ENCODE peak calls at places on chromosome 17, in six cellular contexts. D is cardiac muscle cell, R is progenitor cell of endocrine pancreas, J is HCT116, I is upper lobe of left lung, H is SK-N-SH. B is an unnamed sample.

GRCh38 chr17:40033339-40033738 is 18.1 kb downstream of the CSF3 start:
- DNase-seq in D (no peak), R (no peak), J (no peak), I (no peak), H (no peak), B (no peak)

GRCh38 chr17:60006160-60006559 is 41.6 kb upstream of the RNFT1 start:
- DNase-seq in D (no peak), R (no peak), J (no peak), I (no peak), H (peak), B (no peak)

GRCh38 chr17:78940708-78941107 is 15.5 kb upstream of the TIMP2 start:
- DNase-seq in D (no peak), R (no peak), J (no peak), I (no peak), H (no peak), B (no peak)

GRCh38 chr17:7213895-7214299 is 5.7 kb downstream of the DLG4 start:
- DNase-seq in D (peak), R (peak), J (peak), I (no peak), H (peak), B (no peak)

GRCh38 chr17:66302761-66303626 is 581 bp downstream of the PRKCA start:
- DNase-seq in D (peak), R (peak), J (no peak), I (peak), H (peak), B (peak)

GRCh38 chr17:58156839-58157803 is 8.9 kb downstream of the OR4D1 start:
- DNase-seq in D (peak), R (no peak), J (no peak), I (peak), H (peak), B (no peak)

GRCh38 chr17:67322039-67322787 is 44.2 kb downstream of the PSMD12 start:
- DNase-seq in D (peak), R (no peak), J (no peak), I (no peak), H (peak), B (no peak)

GRCh38 chr17:58520843-58521430 is 6.5 kb upstream of the MTMR4 start:
- DNase-seq in D (peak), R (no peak), J (no peak), I (no peak), H (peak), B (no peak)

GRCh38 chr17:19541445-19541844 is 7.8 kb downstream of the SLC47A1 start:
- DNase-seq in D (peak), R (no peak), J (no peak), I (no peak), H (no peak), B (no peak)

GRCh38 chr17:66619196-66619595 is 215.7 kb upstream of the CACNG5 start:
- DNase-seq in D (no peak), R (no peak), J (no peak), I (no peak), H (no peak), B (no peak)

GRCh38 chr17:20955437-20956323 is 87.1 kb downstream of the USP22 start:
- DNase-seq in D (no peak), R (no peak), J (no peak), I (no peak), H (no peak), B (no peak)

GRCh38 chr17:60901222-60901621 is 223.6 kb downstream of the BCAS3 start:
- DNase-seq in D (no peak), R (no peak), J (no peak), I (no peak), H (no peak), B (no peak)

GRCh38 chr17:44012874-44013273 is 1.9 kb downstream of the TMEM101 start:
- DNase-seq in D (no peak), R (no peak), J (no peak), I (peak), H (no peak), B (no peak)

GRCh38 chr17:44014437-44015172 is at the start of gene TMEM101:
- DNase-seq in D (peak), R (peak), J (peak), I (peak), H (peak), B (peak)

GRCh38 chr17:44011876-44012275 is 2.9 kb downstream of the TMEM101 start:
- DNase-seq in D (no peak), R (no peak), J (no peak), I (no peak), H (peak), B (no peak)

GRCh38 chr17:44012391-44012790 is 2.4 kb downstream of the TMEM101 start:
- DNase-seq in D (peak), R (no peak), J (no peak), I (no peak), H (peak), B (no peak)

GRCh38 chr17:44014133-44014436 is 678 bp downstream of the TMEM101 start:
- DNase-seq in D (peak), R (no peak), J (no peak), I (no peak), H (no peak), B (no peak)
- TF ChIP-seq CTCF in D (no peak), R (peak), J (no peak), I (no peak), H (no peak), B (no peak)

DNA sequence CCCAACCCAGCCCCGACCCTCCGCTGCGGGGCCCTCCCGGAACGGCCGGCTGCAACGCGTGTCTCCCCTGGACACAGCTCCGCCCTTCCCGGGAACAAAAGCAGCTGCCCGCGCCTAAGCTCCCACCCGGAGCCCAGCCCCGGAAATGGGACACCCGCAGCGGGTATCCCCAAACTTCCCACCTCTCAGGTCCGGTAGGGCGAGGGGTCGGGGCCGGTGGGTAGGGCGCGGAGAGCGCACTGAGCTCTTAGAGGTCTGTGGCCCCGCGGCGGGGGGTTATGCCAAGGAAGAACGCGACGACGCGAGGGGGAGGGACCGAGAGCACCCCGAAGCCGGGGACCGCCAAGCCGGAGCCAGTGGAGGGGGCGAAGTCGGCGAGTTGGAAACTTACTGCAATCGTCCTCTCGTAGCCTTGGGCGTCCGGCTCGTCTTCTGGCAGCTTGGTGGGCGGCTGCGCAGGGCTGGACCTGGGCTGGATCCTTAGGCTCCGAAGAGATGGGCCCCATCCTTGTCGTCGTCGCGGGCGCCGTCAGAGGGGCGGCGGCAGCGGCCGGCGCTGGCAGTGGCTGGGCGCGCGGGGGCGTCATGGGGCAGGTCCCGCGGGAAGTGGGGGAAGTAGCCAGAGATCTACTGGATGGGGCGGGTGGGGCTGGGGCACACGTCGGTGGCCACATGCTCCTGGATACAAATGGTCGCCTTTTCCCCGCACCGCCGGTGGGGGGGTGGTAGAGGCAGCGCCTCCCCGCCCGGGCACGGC is 6.9 kb downstream of the USP6 start:
- DNase-seq in D (peak), R (peak), J (no peak), I (peak), H (peak), B (peak)
- TF ChIP-seq CTCF in D (no peak), R (peak), J (no peak), I (no peak), H (no peak), B (no peak)

GRCh38 chr17:22410136-22410535 is 717.8 kb downstream of the KCNJ18 start:
- DNase-seq in D (no peak), R (no peak), J (no peak), I (peak), H (no peak), B (no peak)
- TF ChIP-seq CTCF in D (no peak), R (no peak), J (no peak), I (no peak), H (no peak), B (no peak)

GRCh38 chr17:76500074-76500744 is 1.0 kb downstream of the RHBDF2 start:
- DNase-seq in D (no peak), R (no peak), J (no peak), I (no peak), H (no peak), B (no peak)

GRCh38 chr17:76501827-76502307 is 644 bp upstream of the RHBDF2 start:
- DNase-seq in D (no peak), R (no peak), J (no peak), I (no peak), H (no peak), B (no peak)

GRCh38 chr17:76498886-76499667 is 2.1 kb downstream of the RHBDF2 start:
- DNase-seq in D (no peak), R (no peak), J (no peak), I (no peak), H (no peak), B (no peak)

GRCh38 chr17:76501018-76501826 is at the start of gene RHBDF2:
- DNase-seq in D (peak), R (peak), J (peak), I (peak), H (peak), B (peak)

GRCh38 chr17:76500745-76501017 is 542 bp downstream of the RHBDF2 start:
- DNase-seq in D (no peak), R (no peak), J (no peak), I (no peak), H (no peak), B (no peak)
- TF ChIP-seq CTCF in D (no peak), R (no peak), J (no peak), I (no peak), H (no peak), B (no peak)

GRCh38 chr17:45782889-45783592 is 1.1 kb upstream of the CRHR1 start:
- DNase-seq in D (peak), R (peak), J (no peak), I (peak), H (peak), B (no peak)
- TF ChIP-seq CTCF in D (peak), R (peak), J (peak), I (no peak), H (peak), B (no peak)

DNA sequence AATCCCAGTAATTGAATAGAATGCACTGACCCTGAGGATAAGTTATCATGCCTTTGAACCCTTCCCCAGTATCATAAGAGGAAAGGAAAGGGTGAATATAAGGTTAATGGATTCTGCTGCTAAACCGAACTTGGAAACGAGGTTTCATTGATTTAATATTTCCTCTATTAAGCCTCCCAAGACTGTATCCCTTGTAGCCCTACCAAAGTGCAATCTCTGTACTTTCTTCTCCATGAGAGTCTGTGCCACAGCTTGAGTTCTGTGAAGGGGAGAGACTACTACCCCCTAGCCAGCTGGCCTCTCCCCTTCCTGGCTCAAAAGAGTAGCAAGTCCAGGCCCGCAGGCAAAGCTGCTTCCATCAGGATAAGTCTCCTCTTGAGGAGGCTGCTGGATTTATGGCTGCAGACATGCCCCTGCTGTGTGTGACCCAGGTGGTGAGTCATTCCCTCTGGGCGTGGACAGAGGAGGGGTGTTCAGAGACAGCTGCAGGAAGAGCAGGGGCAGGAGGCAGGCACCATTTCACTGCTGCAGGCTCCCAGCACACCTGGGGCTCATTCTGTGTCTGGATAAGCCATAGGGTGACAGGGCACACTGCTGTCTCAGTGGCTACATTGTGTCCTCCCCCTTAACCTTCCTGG is 58.4 kb downstream of the TOM1L2 start:
- DNase-seq in D (no peak), R (no peak), J (peak), I (no peak), H (peak), B (no peak)
- TF ChIP-seq CTCF in D (no peak), R (no peak), J (no peak), I (no peak), H (no peak), B (no peak)

DNA sequence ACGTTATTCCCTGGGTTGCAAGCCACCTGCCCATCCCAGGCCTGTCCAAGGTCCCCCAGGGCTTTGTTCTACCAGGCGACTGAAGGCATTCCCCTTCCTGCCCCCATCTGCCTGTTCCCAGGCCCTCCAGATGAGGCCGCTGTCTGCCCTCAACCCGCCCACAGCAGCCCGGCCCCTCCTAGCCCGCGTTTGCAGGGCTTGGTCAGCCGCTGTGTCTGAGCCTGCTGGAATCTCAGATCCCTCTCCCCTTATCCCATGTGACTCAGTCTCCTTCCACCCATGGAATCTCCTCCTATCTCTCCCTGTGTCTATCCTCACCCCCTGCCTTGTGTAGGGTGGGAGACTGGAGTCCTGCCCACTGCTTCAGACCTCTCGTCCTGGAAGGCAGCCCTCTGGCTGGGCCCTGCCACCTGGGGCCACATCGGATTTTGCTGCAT is 186.0 kb upstream of the TNRC6C start:
- DNase-seq in D (peak), R (peak), J (peak), I (peak), H (peak), B (peak)
- TF ChIP-seq CTCF in D (peak), R (peak), J (peak), I (peak), H (peak), B (no peak)

GRCh38 chr17:70808596-70808995 is 639.3 kb downstream of the KCNJ2 start:
- DNase-seq in D (no peak), R (no peak), J (peak), I (no peak), H (peak), B (no peak)
- TF ChIP-seq CTCF in D (peak), R (peak), J (peak), I (no peak), H (peak), B (no peak)

GRCh38 chr17:18194804-18195203 is 11.2 kb downstream of the ALKBH5 start:
- DNase-seq in D (no peak), R (no peak), J (no peak), I (no peak), H (no peak), B (no peak)

GRCh38 chr17:18191071-18191667 is 7.5 kb downstream of the ALKBH5 start:
- DNase-seq in D (no peak), R (no peak), J (no peak), I (no peak), H (no peak), B (no peak)

GRCh38 chr17:18194394-18194793 is 10.8 kb downstream of the ALKBH5 start:
- DNase-seq in D (no peak), R (no peak), J (no peak), I (no peak), H (no peak), B (no peak)

GRCh38 chr17:18190629-18191028 is 7.0 kb downstream of the ALKBH5 start:
- DNase-seq in D (no peak), R (no peak), J (no peak), I (no peak), H (no peak), B (no peak)

DNA sequence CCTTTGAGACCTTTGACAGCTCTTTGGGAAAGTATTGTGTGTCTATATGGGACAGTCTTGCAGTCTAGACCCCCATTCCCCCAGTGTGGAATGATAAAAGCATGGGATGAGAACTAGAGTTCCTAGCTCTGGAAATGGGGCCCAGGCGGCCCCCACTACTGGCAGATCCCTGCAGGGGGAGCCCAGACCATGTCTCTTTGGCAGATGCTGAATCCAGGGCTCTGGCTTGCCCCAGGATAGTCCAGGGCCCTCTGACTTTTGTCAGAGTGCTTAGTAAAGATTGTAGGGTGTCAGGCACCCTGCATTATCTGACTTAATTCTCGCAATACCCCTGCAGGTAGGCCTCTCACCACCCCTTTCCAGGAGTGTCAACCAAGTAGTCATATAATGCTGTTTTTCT is 8.3 kb downstream of the ALKBH5 start:
- DNase-seq in D (no peak), R (no peak), J (no peak), I (no peak), H (peak), B (no peak)
- TF ChIP-seq CTCF in D (peak), R (peak), J (peak), I (no peak), H (peak), B (no peak)

B was measured in activated B cell treated with CpG ODN at 0.5 μM for 24 hours.